ENCODE peak calls at places on chromosomes 1 and 21, in four cellular contexts. J is amniotic epithelial cell, Y is AG08396, S is hypothalamus. W is an unnamed sample.

GRCh38 chr1:97820470-97821188 is 100.2 kb downstream of the DPYD start:
- DNase-seq in J (peak), Y (peak), S (no peak), W (no peak)

GRCh38 chr1:10402729-10403274 is 3.9 kb downstream of the PGD start:
- DNase-seq in Y (no peak), J (peak), S (no peak), W (no peak)

GRCh38 chr1:178510155-178510554 is 2.8 kb upstream of the TEX35 start:
- DNase-seq in Y (no peak), S (no peak), J (peak), W (no peak)

GRCh38 chr1:240193699-240194098 is 102.0 kb downstream of the FMN2 start:
- DNase-seq in J (peak), S (no peak), Y (no peak), W (no peak)

GRCh38 chr1:203322480-203323179 is 17.3 kb downstream of the BTG2 start:
- DNase-seq in Y (no peak), S (no peak), J (no peak), W (no peak)

GRCh38 chr21:17803536-17803935 is 15.6 kb downstream of the C21orf91 start:
- DNase-seq in S (no peak), J (no peak), Y (no peak), W (no peak)

GRCh38 chr1:3529099-3529729 is 74.7 kb downstream of the ARHGEF16 start:
- DNase-seq in J (no peak), Y (no peak), S (no peak), W (no peak)

GRCh38 chr1:4345126-4345525 is 309.3 kb upstream of the AJAP1 start:
- DNase-seq in Y (no peak), J (no peak), S (no peak), W (no peak)

GRCh38 chr1:228542376-228542775 is 55.2 kb downstream of the RNF187 start:
- DNase-seq in S (no peak), J (no peak), Y (no peak), W (no peak)

GRCh38 chr1:30782361-30783243 is 25.0 kb upstream of the LAPTM5 start:
- DNase-seq in J (peak), S (peak), Y (peak), W (peak)

GRCh38 chr1:93768380-93768863 is 86.8 kb upstream of the BCAR3 start:
- DNase-seq in J (no peak), S (no peak), Y (no peak), W (no peak)

GRCh38 chr1:54863267-54863665 is 23.7 kb downstream of the DHCR24 start:
- DNase-seq in S (no peak), Y (no peak), J (no peak), W (no peak)

GRCh38 chr1:53145942-53146708 is 3.7 kb upstream of the SLC1A7 start:
- DNase-seq in J (peak), S (no peak), Y (peak), W (peak)

GRCh38 chr1:208668991-208669390 is 424.8 kb upstream of the PLXNA2 start:
- DNase-seq in S (no peak), Y (peak), J (peak), W (no peak)

GRCh38 chr1:220803401-220804201 is 16.9 kb downstream of the MTARC1 start:
- DNase-seq in Y (peak), S (no peak), J (peak), W (no peak)